ENCODE peak calls at places on chromosomes 6 and 20, in ten cellular contexts. H is MCF 10A, E is HFFc6, C is natural killer cell, L is brain microvascular endothelial cell, N is RWPE1, W is K562, Z is GM13977, U is WTC11, P is neural progenitor cell. V is an unnamed sample.

GRCh38 chr6:35360349-35361138 is 18.2 kb downstream of the PPARD start:
- DNase-seq in H (peak; percentile 63), E (no peak), C (no peak), L (no peak), N (no peak), W (no peak), Z (no peak), U (peak; percentile 52), P (no peak), V (no peak)

GRCh38 chr6:87756858-87757257 is 54.8 kb upstream of the AKIRIN2 start:
- DNase-seq in H (peak; percentile 73), E (peak; percentile 78), C (no peak), L (peak; percentile 68), N (peak; percentile 18), W (peak; percentile 73), Z (peak; percentile 71), U (no peak), P (no peak), V (peak; percentile 95)

GRCh38 chr6:90074161-90074560 is 179.9 kb downstream of the GJA10 start:
- DNase-seq in H (no peak), E (no peak), C (no peak), L (no peak), N (no peak), W (no peak), Z (no peak), U (no peak), P (peak; percentile 37), V (no peak)

GRCh38 chr20:44819936-44820335 is 9.6 kb upstream of the RIMS4 start:
- DNase-seq in H (no peak), E (no peak), C (no peak), L (no peak), N (no peak), W (no peak), Z (no peak), U (no peak), P (no peak), V (peak; percentile 3)

GRCh38 chr20:61560361-61560853 is 308.3 kb downstream of the CDH4 start:
- DNase-seq in H (peak; percentile 39), E (peak; percentile 68), C (no peak), L (no peak), N (peak; percentile 27), W (peak; percentile 57), Z (no peak), U (peak; percentile 80), P (no peak), V (no peak)

GRCh38 chr6:137967689-137968467 is 100.8 kb downstream of the TNFAIP3 start:
- DNase-seq in H (peak; percentile 17), E (no peak), C (no peak), L (no peak), N (no peak), W (no peak), Z (no peak), U (no peak), P (no peak), V (no peak)

GRCh38 chr6:44254201-44254956 is 2.9 kb downstream of the SLC35B2 start:
- DNase-seq in H (no peak), E (no peak), C (no peak), L (no peak), N (no peak), W (peak; percentile 54), Z (no peak), U (no peak), P (no peak), V (no peak)

GRCh38 chr6:169850746-169851145 is 99.3 kb downstream of the ERMARD start:
- DNase-seq in H (no peak), E (no peak), C (no peak), L (no peak), N (no peak), W (no peak), Z (no peak), U (no peak), P (no peak), V (no peak)

GRCh38 chr6:56902551-56903464 is 52.1 kb upstream of the BEND6 start:
- DNase-seq in H (peak; percentile 46), E (peak; percentile 66), C (no peak), L (peak; percentile 18), N (peak; percentile 44), W (peak; percentile 47), Z (peak; percentile 20), U (no peak), P (peak; percentile 33), V (no peak)

GRCh38 chr6:54291146-54291545 is 17.1 kb upstream of the TINAG start:
- DNase-seq in H (peak; percentile 57), E (peak; percentile 57), C (no peak), L (peak; percentile 56), N (peak; percentile 54), W (no peak), Z (no peak), U (no peak), P (no peak), V (no peak)

GRCh38 chr6:139961190-139961589 is 586.7 kb upstream of the CITED2 start:
- DNase-seq in H (no peak), E (no peak), C (no peak), L (no peak), N (no peak), W (no peak), Z (no peak), U (no peak), P (no peak), V (no peak)

GRCh38 chr6:53771780-53772624 is 22.8 kb upstream of the LRRC1 start:
- DNase-seq in H (no peak), E (peak; percentile 63), C (no peak), L (peak; percentile 75), N (no peak), W (no peak), Z (no peak), U (no peak), P (no peak), V (no peak)

GRCh38 chr20:10381477-10381876 is 52.5 kb downstream of the MKKS start:
- DNase-seq in H (peak; percentile 18), E (no peak), C (no peak), L (no peak), N (no peak), W (no peak), Z (no peak), U (no peak), P (no peak), V (no peak)
- TF ChIP-seq CTCF in H (no peak), E (peak; percentile 43), C (peak; percentile 20), L (peak; percentile 10), N (no peak), W (no peak), Z (peak; percentile 19), U (no peak), P (no peak), V (no peak)

GRCh38 chr6:50259903-50260302 is 210.2 kb upstream of the DEFB112 start:
- DNase-seq in H (no peak), E (no peak), C (no peak), L (no peak), N (no peak), W (no peak), Z (no peak), U (no peak), P (no peak), V (no peak)

GRCh38 chr6:50270427-50270826 is 220.7 kb upstream of the DEFB112 start:
- DNase-seq in H (no peak), E (no peak), C (no peak), L (no peak), N (no peak), W (no peak), Z (no peak), U (no peak), P (no peak), V (no peak)

GRCh38 chr6:50264995-50265571 is 215.4 kb upstream of the DEFB112 start:
- DNase-seq in H (peak; percentile 35), E (no peak), C (no peak), L (peak; percentile 9), N (no peak), W (peak; percentile 6), Z (no peak), U (peak; percentile 23), P (peak; percentile 48), V (no peak)
- TF ChIP-seq CTCF in H (peak; percentile 29), E (no peak), C (no peak), L (peak; percentile 49), N (peak; percentile 23), W (peak; percentile 13), Z (peak; percentile 33), U (no peak), P (peak; percentile 71), V (no peak)

GRCh38 chr20:910840-911770 is 5.0 kb downstream of the ANGPT4 start:
- DNase-seq in H (no peak), E (peak; percentile 33), C (no peak), L (peak; percentile 64), N (no peak), W (no peak), Z (no peak), U (no peak), P (no peak), V (no peak)

GRCh38 chr20:913306-913849 is 2.8 kb downstream of the ANGPT4 start:
- DNase-seq in H (no peak), E (no peak), C (no peak), L (no peak), N (no peak), W (no peak), Z (no peak), U (no peak), P (no peak), V (no peak)

GRCh38 chr20:909641-910040 is 6.5 kb downstream of the ANGPT4 start:
- DNase-seq in H (no peak), E (no peak), C (no peak), L (no peak), N (no peak), W (no peak), Z (no peak), U (no peak), P (no peak), V (no peak)

GRCh38 chr20:910132-910839 is 5.8 kb downstream of the ANGPT4 start:
- DNase-seq in H (no peak), E (no peak), C (no peak), L (no peak), N (no peak), W (no peak), Z (no peak), U (no peak), P (no peak), V (no peak)

DNA sequence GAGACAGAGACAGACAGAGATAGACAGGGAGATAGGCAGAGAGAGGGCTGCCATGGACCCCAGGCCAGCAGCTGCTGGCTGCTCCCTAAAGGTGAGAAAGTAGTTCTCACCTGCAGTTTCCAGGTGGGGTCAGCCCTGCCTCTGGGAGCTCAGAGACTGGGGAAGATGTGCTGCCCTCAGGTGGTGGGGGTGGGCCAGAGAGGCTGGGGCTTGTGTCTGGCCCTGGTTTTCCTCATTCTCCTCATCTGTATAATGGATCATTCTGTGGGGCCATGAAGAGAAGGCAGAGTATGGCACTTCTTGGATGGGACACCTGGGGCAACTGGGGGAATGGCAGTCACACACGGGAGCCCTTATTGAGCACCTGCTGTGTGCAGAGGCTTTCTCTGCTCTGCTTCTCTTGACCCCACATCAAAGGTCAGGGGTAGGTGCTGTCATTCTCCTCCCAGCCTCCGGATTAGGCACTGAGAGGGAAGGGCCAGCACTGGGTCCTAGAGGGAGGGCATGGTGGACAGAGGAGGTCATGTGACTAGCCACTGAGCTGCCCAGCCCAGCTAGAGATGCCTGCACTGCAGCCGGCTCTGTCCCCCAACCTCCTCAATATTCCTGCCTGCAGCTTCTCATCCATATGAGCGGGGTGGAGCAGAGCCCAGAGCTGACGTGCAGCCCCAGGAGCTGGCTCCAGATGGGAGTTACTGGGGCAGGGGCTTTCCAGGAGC is 4.1 kb downstream of the ANGPT4 start:
- DNase-seq in H (no peak), E (no peak), C (no peak), L (no peak), N (no peak), W (no peak), Z (no peak), U (peak; percentile 58), P (no peak), V (no peak)
- TF ChIP-seq CTCF in H (no peak), E (no peak), C (no peak), L (no peak), N (no peak), W (peak; percentile 9), Z (no peak), U (no peak), P (no peak), V (no peak)

GRCh38 chr6:111993342-111993741 is 60.6 kb upstream of the CCN6 start:
- DNase-seq in H (no peak), E (no peak), C (no peak), L (no peak), N (no peak), W (no peak), Z (no peak), U (no peak), P (no peak), V (no peak)
- TF ChIP-seq CTCF in H (no peak), E (no peak), C (no peak), L (no peak), N (no peak), W (no peak), Z (no peak), U (no peak), P (no peak), V (no peak)